ENCODE peak calls at places on chromosomes 5 and 9, in five cellular contexts. G, B, I, M and Z are unnamed samples.

GRCh38 chr5:150469718-150470470 is 20.4 kb upstream of the RPS14 start:
- DNase-seq in G (no peak), B (no peak), I (no peak), M (no peak), Z (no peak)

GRCh38 chr5:10123254-10123989 is 126.3 kb downstream of the ATPSCKMT start:
- DNase-seq in M (no peak), G (no peak), I (no peak), B (no peak), Z (peak)

GRCh38 chr9:132185164-132186009 is 23.5 kb downstream of the NTNG2 start:
- DNase-seq in I (no peak), G (no peak), M (no peak), B (no peak), Z (no peak)

GRCh38 chr5:111738118-111738517 is 18.9 kb downstream of the NREP start:
- DNase-seq in G (no peak), I (no peak), M (no peak), B (no peak), Z (no peak)

GRCh38 chr5:36392818-36393217 is 91.1 kb upstream of the RANBP3L start:
- DNase-seq in B (no peak), G (no peak), I (no peak), M (peak), Z (no peak)

GRCh38 chr5:174816858-174817257 is 92.5 kb downstream of the MSX2 start:
- DNase-seq in I (no peak), G (no peak), M (no peak), B (no peak), Z (no peak)

GRCh38 chr5:136031713-136032112 is 2.9 kb downstream of the TGFBI start:
- DNase-seq in M (no peak), G (no peak), B (no peak), I (no peak), Z (no peak)

GRCh38 chr9:101639301-101639700 is 44.5 kb upstream of the PPP3R2 start:
- DNase-seq in G (no peak), M (no peak), I (no peak), B (no peak), Z (no peak)

GRCh38 chr5:157252741-157253465 is 13.0 kb upstream of the CYFIP2 start:
- DNase-seq in G (no peak), B (no peak), M (no peak), I (no peak), Z (no peak)

GRCh38 chr5:1536298-1537165 is 12.8 kb upstream of the LPCAT1 start:
- DNase-seq in M (peak), G (peak), I (no peak), B (peak), Z (peak)
- H3K4me3 ChIP-seq in M (no peak), G (peak), I (no peak), B (peak), Z (peak)

GRCh38 chr5:68395302-68395701 is 179.7 kb downstream of the PIK3R1 start:
- DNase-seq in B (no peak), M (no peak), G (no peak), I (no peak), Z (no peak)
- H3K27ac ChIP-seq in B (no peak), M (no peak), G (no peak), I (no peak), Z (no peak)

GRCh38 chr5:128535225-128535624 is 2.8 kb downstream of the FBN2 start:
- DNase-seq in I (no peak), G (no peak), M (no peak), B (no peak), Z (no peak)

GRCh38 chr5:128536861-128537305 is 1.2 kb downstream of the FBN2 start:
- DNase-seq in M (no peak), B (no peak), G (no peak), I (peak), Z (no peak)

GRCh38 chr5:128536229-128536860 is 1.7 kb downstream of the FBN2 start:
- DNase-seq in M (no peak), G (no peak), I (peak), B (no peak), Z (no peak)

GRCh38 chr5:128532776-128533175 is 5.3 kb downstream of the FBN2 start:
- DNase-seq in I (no peak), M (no peak), B (no peak), G (no peak), Z (no peak)

DNA sequence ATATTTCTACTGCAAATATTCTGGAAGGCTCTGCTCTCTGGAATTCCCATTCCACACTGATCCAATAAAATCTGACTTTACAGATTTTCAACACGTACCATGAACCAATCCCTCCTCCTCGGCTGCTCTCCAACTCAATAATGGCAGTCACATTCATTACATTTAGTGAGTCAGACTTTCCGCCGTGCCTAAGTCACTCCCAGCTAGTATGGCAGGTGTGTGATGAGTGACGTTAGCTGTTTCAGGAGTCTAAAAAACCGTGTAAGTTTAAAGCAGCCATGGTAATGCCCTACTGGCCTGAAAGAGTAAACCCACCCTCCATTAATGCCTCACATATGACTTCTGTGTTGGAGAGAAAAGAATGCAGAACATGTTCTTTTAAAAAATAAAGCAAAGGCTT is 3.3 kb downstream of the FBN2 start:
- DNase-seq in B (no peak), I (no peak), G (no peak), M (no peak), Z (no peak)
- TF ChIP-seq CTCF in B (no peak), I (no peak), G (no peak), M (no peak), Z (no peak)

GRCh38 chr9:125648294-125648693 is 58.7 kb downstream of the MAPKAP1 start:
- DNase-seq in I (no peak), M (no peak), B (no peak), G (no peak), Z (no peak)

GRCh38 chr9:125649315-125649714 is 57.7 kb downstream of the MAPKAP1 start:
- DNase-seq in M (no peak), B (peak), G (no peak), I (no peak), Z (peak)

GRCh38 chr9:125650271-125650737 is 56.7 kb downstream of the MAPKAP1 start:
- DNase-seq in B (no peak), I (no peak), M (no peak), G (no peak), Z (no peak)

GRCh38 chr9:125651907-125652306 is 55.1 kb downstream of the MAPKAP1 start:
- DNase-seq in B (no peak), G (no peak), M (no peak), I (no peak), Z (no peak)

GRCh38 chr9:125649826-125650225 is 57.2 kb downstream of the MAPKAP1 start:
- DNase-seq in M (no peak), G (no peak), B (no peak), I (no peak), Z (no peak)
- H3K4me3 ChIP-seq in M (no peak), G (no peak), B (no peak), I (no peak), Z (no peak)

DNA sequence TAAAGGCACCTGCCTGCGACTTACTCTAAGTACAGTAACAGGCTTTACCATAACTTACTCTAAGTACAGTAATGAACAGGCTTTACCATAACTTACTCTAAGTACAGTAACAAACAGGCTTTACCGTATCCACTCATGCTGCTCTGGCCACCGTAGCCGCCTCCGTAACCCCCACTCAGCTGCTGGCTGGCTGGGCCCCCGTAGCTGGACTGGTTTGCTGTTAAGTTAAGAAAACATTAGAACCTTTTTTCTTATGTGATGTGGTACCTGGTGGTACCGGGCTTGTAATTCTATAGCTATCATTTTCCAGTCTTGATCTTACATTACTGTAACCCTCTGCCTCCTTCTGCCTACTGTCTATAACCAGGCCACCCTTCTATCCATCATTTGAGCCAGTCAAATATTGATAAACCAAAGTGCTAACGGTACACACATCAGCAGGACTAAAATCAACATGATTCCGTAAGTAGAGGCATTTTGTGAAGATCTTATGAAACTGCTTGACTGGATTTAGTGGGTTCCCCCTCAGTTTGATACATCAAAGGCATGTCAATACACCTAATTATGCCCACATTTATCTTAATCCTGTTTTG is 7.4 kb downstream of the HNRNPH1 start:
- DNase-seq in G (no peak), M (no peak), I (no peak), B (no peak), Z (peak)
- H3K27ac ChIP-seq in G (no peak), M (no peak), I (no peak), B (no peak), Z (no peak)

GRCh38 chr9:121987312-121987711 is 105.8 kb downstream of the TTLL11 start:
- DNase-seq in B (no peak), I (no peak), G (no peak), M (no peak), Z (no peak)

GRCh38 chr9:121985792-121986494 is 107.2 kb downstream of the TTLL11 start:
- DNase-seq in I (peak), G (peak), M (no peak), B (peak), Z (peak)

GRCh38 chr9:121990600-121991304 is 102.4 kb downstream of the TTLL11 start:
- DNase-seq in I (no peak), M (no peak), G (no peak), B (no peak), Z (no peak)

GRCh38 chr9:121991305-121991661 is 101.8 kb downstream of the TTLL11 start:
- DNase-seq in B (no peak), G (no peak), I (no peak), M (no peak), Z (no peak)

GRCh38 chr9:121989010-121989409 is 104.1 kb downstream of the TTLL11 start:
- DNase-seq in G (no peak), M (no peak), I (no peak), B (no peak), Z (no peak)
- TF ChIP-seq CTCF in G (no peak), M (no peak), I (peak), B (no peak), Z (no peak)

DNA sequence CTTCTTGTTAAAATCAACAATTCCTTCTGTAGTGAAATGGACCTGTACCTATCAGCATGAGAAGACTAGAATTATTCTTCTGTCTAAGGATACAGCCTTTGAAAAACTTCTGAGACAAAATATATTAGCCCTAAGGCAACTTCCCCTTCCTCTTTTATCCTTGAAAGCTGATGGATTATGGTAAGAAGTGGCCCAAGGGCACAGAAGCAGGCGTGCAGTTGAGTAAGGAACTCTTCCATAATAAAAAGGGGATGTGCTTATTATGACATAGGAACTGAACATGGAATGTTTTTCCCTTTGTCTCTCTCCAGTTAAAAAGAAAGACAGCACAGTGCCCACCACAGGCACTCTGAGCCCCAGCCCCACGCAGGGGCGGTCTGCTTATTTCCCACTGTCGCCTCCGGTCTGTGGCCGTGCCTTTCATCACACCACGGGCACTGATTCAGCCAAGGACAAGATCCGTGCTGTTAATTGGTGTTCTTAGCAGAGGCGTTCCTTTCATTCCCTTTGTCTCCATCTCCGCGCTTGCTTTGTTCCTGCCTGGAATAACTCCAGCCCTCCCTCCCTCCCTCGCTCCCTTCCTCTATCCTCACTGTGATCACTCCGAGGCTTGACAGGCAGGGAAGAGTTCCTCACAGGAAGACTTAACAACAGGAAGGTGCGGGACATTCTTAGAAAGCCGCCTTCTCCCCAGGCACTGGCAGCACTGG is 135.9 kb upstream of the OTULINL start:
- DNase-seq in G (no peak), M (peak), B (no peak), I (no peak), Z (no peak)
- H3K4me3 ChIP-seq in G (peak), M (no peak), B (no peak), I (no peak), Z (no peak)

DNA sequence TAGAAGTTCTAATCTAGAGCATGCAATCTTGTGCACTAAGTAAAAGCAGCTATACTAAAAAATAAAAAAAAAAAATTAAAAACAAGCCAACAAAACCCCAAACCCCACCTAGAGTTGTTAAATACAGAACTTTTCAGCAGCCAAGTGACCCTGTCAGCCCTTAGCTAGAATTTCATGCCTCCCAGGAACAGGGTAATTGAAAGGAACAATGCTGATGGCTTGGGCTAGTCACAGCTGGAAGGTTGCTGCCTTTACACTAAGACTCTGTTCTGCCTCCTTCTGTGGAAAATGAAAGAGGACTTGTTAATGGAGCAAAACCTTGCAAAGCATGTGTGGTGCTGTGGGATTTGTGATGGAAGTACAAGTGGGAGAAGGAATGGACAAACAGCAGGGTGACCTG is 14.7 kb upstream of the TMEM252 start:
- DNase-seq in M (no peak), G (no peak), I (no peak), B (no peak), Z (no peak)
- H3K27ac ChIP-seq in M (no peak), G (no peak), I (no peak), B (no peak), Z (no peak)

GRCh38 chr5:56481147-56481997 is 248.2 kb upstream of the ANKRD55 start:
- DNase-seq in G (peak), M (peak), I (peak), B (peak), Z (peak)
- TF ChIP-seq CTCF in G (peak), M (peak), I (peak), B (no peak), Z (no peak)

DNA sequence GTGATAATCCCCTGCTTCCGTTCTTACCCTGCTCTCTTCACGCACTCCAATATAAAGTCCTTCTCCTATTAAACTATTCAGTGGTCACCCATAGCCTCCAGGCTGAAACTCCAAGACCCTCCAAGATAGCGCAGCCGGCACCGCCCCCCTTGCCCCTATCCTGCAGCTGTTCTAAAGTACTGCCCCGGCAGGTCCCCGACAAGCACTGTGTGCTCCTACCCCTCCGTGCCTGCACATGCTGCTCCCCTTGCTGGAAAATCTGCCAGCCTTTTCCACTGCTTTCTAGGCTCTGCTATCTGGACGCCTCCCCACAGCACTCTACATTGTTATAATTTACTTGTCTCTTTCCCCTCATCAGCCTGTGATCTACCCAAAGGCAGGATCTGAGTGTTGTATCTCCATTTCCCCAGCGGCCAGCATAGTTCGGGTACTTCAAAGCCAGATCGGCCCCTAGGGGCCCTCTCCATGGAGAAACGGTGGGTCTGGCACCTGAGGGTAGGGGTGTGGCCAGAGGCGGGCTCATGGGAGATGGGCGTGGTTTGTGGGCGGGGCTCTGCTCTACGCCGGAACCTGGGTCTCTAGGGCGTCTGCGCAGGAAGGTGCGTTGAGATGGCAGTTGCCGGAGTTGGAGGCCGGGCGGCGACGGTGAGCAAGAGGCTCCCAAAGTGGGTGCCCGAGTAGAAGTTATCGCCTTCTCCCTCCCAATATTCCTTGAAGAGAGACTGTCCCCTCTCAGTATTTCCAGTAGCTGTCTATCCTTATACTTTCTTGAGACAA is 83.5 kb upstream of the RUSC2 start:
- DNase-seq in G (peak), M (peak), I (peak), B (peak), Z (no peak)
- H3K4me3 ChIP-seq in G (no peak), M (no peak), I (no peak), B (no peak), Z (no peak)